ENCODE peak calls at places on chromosomes 2 and 18, in four cellular contexts. E is ovary, C is IMR-90, U is transverse colon. N is an unnamed sample.
A peak's percentile ranks its signal among the peaks of the same experiment; 100 is the strongest.

GRCh38 chr2:145022671-145023330 is 502.9 kb upstream of the ZEB2 start:
- DNase-seq in U (no peak), C (peak; percentile 89), E (no peak), N (no peak)

GRCh38 chr2:207133493-207133861 is 32.3 kb downstream of the KLF7 start:
- DNase-seq in C (no peak), U (no peak), E (no peak), N (no peak)

GRCh38 chr2:112579280-112579679 is 5.1 kb upstream of the CHCHD5 start:
- DNase-seq in C (peak; percentile 92), E (no peak), U (no peak), N (no peak)

GRCh38 chr18:10732990-10733389 is 207.2 kb downstream of the NAPG start:
- DNase-seq in E (no peak), U (no peak), C (no peak), N (no peak)

GRCh38 chr2:241598487-241598886 is 38.5 kb downstream of the THAP4 start:
- DNase-seq in C (no peak), E (peak; percentile 8), U (no peak), N (no peak)

GRCh38 chr2:32553829-32554432 is 73.9 kb upstream of the TTC27 start:
- DNase-seq in C (peak; percentile 61), U (no peak), E (no peak), N (no peak)

GRCh38 chr18:68648191-68648590 is 66.7 kb downstream of the TMX3 start:
- DNase-seq in E (no peak), U (no peak), C (no peak), N (no peak)

GRCh38 chr18:46829947-46830346 is 73.1 kb upstream of the ST8SIA5 start:
- DNase-seq in C (no peak), E (no peak), U (no peak), N (no peak)

GRCh38 chr2:39665811-39666488 is at the start of gene TMEM178A:
- DNase-seq in E (peak; percentile 50), C (no peak), U (no peak), N (no peak)

GRCh38 chr18:36441426-36441870 is 143.9 kb downstream of the FHOD3 start:
- DNase-seq in U (no peak), C (no peak), E (no peak), N (peak; percentile 82)

GRCh38 chr18:5530623-5531022 is 13.2 kb downstream of the EPB41L3 start:
- DNase-seq in U (no peak), C (no peak), E (no peak), N (no peak)

GRCh38 chr2:26768759-26769500 is 4.8 kb downstream of the SLC35F6 start:
- DNase-seq in E (peak; percentile 57), C (no peak), U (peak; percentile 70), N (no peak)

GRCh38 chr2:20351555-20352229 is 1.0 kb upstream of the PUM2 start:
- DNase-seq in C (no peak), E (no peak), U (no peak), N (no peak)

GRCh38 chr2:26243643-26244478 is 571 bp downstream of the HADHA start:
- DNase-seq in E (no peak), C (peak; percentile 21), U (peak; percentile 35), N (no peak)

GRCh38 chr2:30368258-30368657 is 78.8 kb upstream of the LCLAT1 start:
- DNase-seq in U (no peak), E (no peak), C (peak; percentile 87), N (peak; percentile 81)

GRCh38 chr2:138500592-138501426 is 761 bp upstream of the SPOPL start:
- DNase-seq in E (peak; percentile 52), U (peak; percentile 31), C (no peak), N (no peak)

GRCh38 chr2:216688731-216689360 is 6.5 kb downstream of the IGFBP5 start:
- DNase-seq in E (peak; percentile 69), C (no peak), U (no peak), N (peak; percentile 86)

GRCh38 chr2:86274918-86275275 is 62.5 kb downstream of the REEP1 start:
- DNase-seq in C (peak; percentile 15), U (peak; percentile 86), E (no peak), N (no peak)

GRCh38 chr2:118310016-118310877 is 222.0 kb downstream of the INSIG2 start:
- DNase-seq in C (peak; percentile 8), U (peak; percentile 13), E (peak; percentile 36), N (no peak)

GRCh38 chr2:152426801-152427200 is 91.8 kb downstream of the FMNL2 start:
- DNase-seq in E (no peak), U (no peak), C (peak; percentile 59), N (no peak)

GRCh38 chr2:212712466-212712865 is 173.9 kb upstream of the ERBB4 start:
- DNase-seq in U (no peak), E (no peak), C (peak; percentile 22), N (no peak)

GRCh38 chr18:69945220-69946114 is 2.2 kb downstream of the CD226 start:
- DNase-seq in E (no peak), C (no peak), U (no peak), N (no peak)

GRCh38 chr2:120730053-120730439 is 5.6 kb upstream of the GLI2 start:
- DNase-seq in U (no peak), C (no peak), E (peak; percentile 23), N (no peak)

GRCh38 chr2:120731175-120731574 is 4.5 kb upstream of the GLI2 start:
- DNase-seq in E (peak; percentile 17), U (no peak), C (no peak), N (peak; percentile 79)

GRCh38 chr2:120726245-120726644 is 9.4 kb upstream of the GLI2 start:
- DNase-seq in E (no peak), U (no peak), C (no peak), N (no peak)

GRCh38 chr2:120732506-120733237 is 3.0 kb upstream of the GLI2 start:
- DNase-seq in C (no peak), U (no peak), E (peak; percentile 28), N (peak; percentile 88)

GRCh38 chr2:120729410-120730052 is 6.1 kb upstream of the GLI2 start:
- DNase-seq in E (peak; percentile 44), C (peak; percentile 88), U (no peak), N (no peak)
- H3K36me3 ChIP-seq in E (no peaks in the 10 kb centered on the region), C (no peaks in the 10 kb centered on the region), U (no peaks in the 10 kb centered on the region), N (no peaks in the 10 kb centered on the region)

GRCh38 chr2:217994776-217995274 is 8.0 kb downstream of the TNS1 start:
- DNase-seq in U (no peak), C (peak; percentile 90), E (no peak), N (no peak)
- TF ChIP-seq POLR2A in U (no peak), C (no peak), E (no peak), N (no peak)

DNA sequence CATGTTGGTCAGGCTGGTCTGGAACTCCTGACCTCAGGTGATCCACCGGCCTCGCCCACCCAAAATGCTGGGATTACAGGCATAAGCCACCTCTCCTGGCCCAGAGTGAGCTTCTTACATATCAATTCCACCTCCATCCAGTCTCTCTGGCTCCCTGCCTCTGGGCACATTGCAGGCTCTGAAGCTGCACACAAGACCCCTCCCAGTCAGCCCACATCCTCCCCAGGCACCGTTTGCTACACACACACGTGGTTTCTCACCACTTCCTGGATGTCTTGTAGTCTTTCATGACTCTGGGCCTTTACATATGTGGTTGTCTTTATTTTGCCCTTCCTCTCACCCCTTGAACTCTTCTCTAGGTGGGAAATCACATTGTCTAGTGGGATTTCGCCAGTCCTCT is 64.0 kb upstream of the CABLES1 start:
- DNase-seq in E (no peak), C (peak; percentile 72), U (peak; percentile 66), N (no peak)
- H3K36me3 ChIP-seq in E (no peaks in the 10 kb centered on the region), C (no peaks in the 10 kb centered on the region), U (no peaks in the 10 kb centered on the region), N (no peaks in the 10 kb centered on the region)

GRCh38 chr2:221895366-221896121 is 323.4 kb upstream of the EPHA4 start:
- DNase-seq in U (no peak), C (peak; percentile 4), E (peak; percentile 47), N (no peak)
- TF ChIP-seq POLR2A in U (no peak), C (no peak), E (no peak), N (no peak)

GRCh38 chr18:58501497-58501896 is 127.4 kb downstream of the ALPK2 start:
- DNase-seq in U (no peak), E (no peak), C (no peak), N (no peak)

GRCh38 chr18:58501033-58501432 is 127.9 kb downstream of the ALPK2 start:
- DNase-seq in E (no peak), C (no peak), U (no peak), N (no peak)

GRCh38 chr18:58496937-58497336 is 132.0 kb downstream of the ALPK2 start:
- DNase-seq in E (no peak), C (no peak), U (no peak), N (no peak)

GRCh38 chr18:58497845-58498244 is 131.0 kb downstream of the ALPK2 start:
- DNase-seq in U (no peak), C (peak; percentile 48), E (no peak), N (no peak)

DNA sequence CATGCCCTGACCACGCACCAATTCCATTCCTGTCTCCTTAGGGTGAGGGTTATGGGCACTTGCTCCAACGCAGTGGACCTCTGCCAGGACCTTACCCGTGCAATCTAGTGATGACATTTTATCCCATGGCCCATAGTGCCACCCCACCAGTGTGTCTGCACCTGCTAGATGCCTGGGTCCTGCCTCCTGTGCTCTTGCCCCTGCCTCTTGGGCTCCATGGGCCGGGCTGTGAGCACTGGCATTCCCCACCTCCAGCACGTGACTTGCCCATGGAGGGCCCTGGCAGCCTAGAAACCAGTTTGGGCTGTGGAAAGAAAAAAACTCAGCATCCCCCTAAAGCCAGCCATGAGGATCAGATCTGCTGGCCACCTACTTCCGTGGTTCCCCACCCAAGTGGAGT is 129.4 kb downstream of the ALPK2 start:
- DNase-seq in U (no peak), C (no peak), E (no peak), N (no peak)
- H3K36me3 ChIP-seq in U (no peaks in the 10 kb centered on the region), C (peaks cover 31% of the 10 kb centered on the region), E (no peaks in the 10 kb centered on the region), N (no peaks in the 10 kb centered on the region)

GRCh38 chr2:9003616-9004337 is at the start of gene MBOAT2:
- DNase-seq in U (peak; percentile 87), E (peak; percentile 92), C (peak; percentile 89), N (no peak)
- TF ChIP-seq POLR2A in U (peak; percentile 66), E (peak; percentile 61), C (peak; percentile 86), N (peak; percentile 61)

N was measured in vagina.